ENCODE peak calls at places on chromosomes 6 and 20, in four cellular contexts. R is osteoblast, H is psoas muscle, Z is Peyer's patch. B is an unnamed sample. For H3K4me1 and H3K9me3, the result is how much of the 10 kb centered on the place peaks cover.

GRCh38 chr6:27669798-27670301 is 196.9 kb upstream of the ZNF184 start:
- DNase-seq in H (no peak), Z (no peak), R (no peak), B (no peak)

GRCh38 chr20:14142964-14143627 is 147.8 kb downstream of the MACROD2 start:
- DNase-seq in Z (no peak), R (no peak), H (no peak), B (no peak)

GRCh38 chr6:146090474-146090873 is 61.6 kb downstream of the GRM1 start:
- DNase-seq in H (no peak), R (no peak), Z (no peak), B (no peak)

GRCh38 chr20:58981564-58982364 is 708 bp downstream of the NELFCD start:
- DNase-seq in R (no peak), H (no peak), Z (peak), B (no peak)

GRCh38 chr20:17562804-17563305 is 7.0 kb upstream of the DSTN start:
- DNase-seq in H (no peak), R (peak), Z (no peak), B (no peak)

GRCh38 chr6:137927777-137928218 is 60.7 kb downstream of the TNFAIP3 start:
- DNase-seq in R (no peak), Z (peak), H (no peak), B (peak)

GRCh38 chr20:11432407-11432806 is 485.3 kb upstream of the BTBD3 start:
- DNase-seq in H (no peak), Z (no peak), R (no peak), B (no peak)

GRCh38 chr6:83258517-83258916 is 65.4 kb downstream of the RWDD2A start:
- DNase-seq in Z (no peak), H (no peak), R (no peak), B (no peak)

GRCh38 chr6:158593670-158594069 is 33.8 kb downstream of the TMEM181 start:
- DNase-seq in H (no peak), Z (no peak), R (no peak), B (no peak)

GRCh38 chr6:139010674-139011073 is 17.9 kb upstream of the ABRACL start:
- DNase-seq in Z (no peak), H (no peak), R (no peak), B (no peak)

GRCh38 chr6:97524846-97525245 is 241.8 kb upstream of the MMS22L start:
- DNase-seq in H (no peak), Z (no peak), R (no peak), B (no peak)

GRCh38 chr6:44530209-44530909 is 142.9 kb downstream of the CDC5L start:
- DNase-seq in R (peak), H (no peak), Z (no peak), B (no peak)

GRCh38 chr6:71228461-71229041 is 60.1 kb upstream of the OGFRL1 start:
- DNase-seq in Z (no peak), R (no peak), H (no peak), B (peak)

GRCh38 chr6:45657243-45657642 is 279.5 kb upstream of the SUPT3H start:
- DNase-seq in Z (no peak), H (no peak), R (no peak), B (no peak)

GRCh38 chr20:53609501-53610445 is 16.1 kb upstream of the ZNF217 start:
- DNase-seq in Z (peak), R (no peak), H (peak), B (peak)

GRCh38 chr6:110255356-110255755 is 75.1 kb downstream of the CDC40 start:
- DNase-seq in H (no peak), Z (no peak), R (peak), B (no peak)

GRCh38 chr20:57420571-57421257 is 29.5 kb downstream of the RBM38 start:
- DNase-seq in R (no peak), H (no peak), Z (no peak), B (no peak)

GRCh38 chr20:4084721-4085120 is 69.4 kb upstream of the RNF24 start:
- DNase-seq in H (no peak), Z (peak), R (no peak), B (no peak)

GRCh38 chr6:104284872-104285271 is 574.8 kb downstream of the HACE1 start:
- DNase-seq in R (peak), Z (no peak), H (no peak), B (no peak)

GRCh38 chr6:154614641-154615040 is 104.2 kb upstream of the CNKSR3 start:
- DNase-seq in H (no peak), Z (no peak), R (no peak), B (no peak)

DNA sequence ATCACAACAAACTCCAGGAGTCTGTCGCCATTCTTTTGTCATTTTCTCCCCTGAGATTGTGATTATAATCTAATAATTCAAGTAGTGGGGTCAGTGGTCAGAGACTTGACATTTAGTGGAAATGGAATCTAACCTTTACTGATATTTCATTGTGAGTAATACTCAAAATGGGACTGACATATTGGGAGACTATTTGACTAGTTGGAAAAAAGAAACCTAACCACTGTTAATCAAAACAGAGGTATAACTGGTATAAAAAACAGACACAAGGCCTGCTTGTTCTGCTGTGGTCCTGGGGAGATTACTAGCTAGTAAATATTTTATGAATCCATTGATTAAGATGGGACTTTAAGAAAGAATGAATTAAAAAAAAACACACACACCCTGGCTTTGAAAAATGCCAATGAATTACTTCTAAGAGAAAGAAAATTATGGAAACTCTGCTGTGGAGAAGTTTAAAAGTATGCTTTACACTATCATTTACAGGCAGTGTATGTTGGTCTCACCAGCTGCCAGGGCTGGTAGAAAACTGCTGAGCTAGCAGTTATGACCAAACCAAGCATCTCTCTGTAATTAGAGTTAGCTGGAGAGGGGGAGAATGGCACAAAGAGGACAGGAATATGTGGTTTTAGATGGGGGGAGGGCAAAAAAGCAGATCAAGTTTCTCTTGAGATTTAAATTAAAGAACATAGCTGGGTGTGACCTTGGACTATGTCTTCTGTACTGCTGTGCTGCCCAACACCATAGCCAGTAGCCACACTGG is 103.7 kb downstream of the FYN start:
- DNase-seq in R (no peak), Z (no peak), H (no peak), B (no peak)
- H3K4me1 ChIP-seq in R (under half), Z (under half), H (under half), B (half or more)

DNA sequence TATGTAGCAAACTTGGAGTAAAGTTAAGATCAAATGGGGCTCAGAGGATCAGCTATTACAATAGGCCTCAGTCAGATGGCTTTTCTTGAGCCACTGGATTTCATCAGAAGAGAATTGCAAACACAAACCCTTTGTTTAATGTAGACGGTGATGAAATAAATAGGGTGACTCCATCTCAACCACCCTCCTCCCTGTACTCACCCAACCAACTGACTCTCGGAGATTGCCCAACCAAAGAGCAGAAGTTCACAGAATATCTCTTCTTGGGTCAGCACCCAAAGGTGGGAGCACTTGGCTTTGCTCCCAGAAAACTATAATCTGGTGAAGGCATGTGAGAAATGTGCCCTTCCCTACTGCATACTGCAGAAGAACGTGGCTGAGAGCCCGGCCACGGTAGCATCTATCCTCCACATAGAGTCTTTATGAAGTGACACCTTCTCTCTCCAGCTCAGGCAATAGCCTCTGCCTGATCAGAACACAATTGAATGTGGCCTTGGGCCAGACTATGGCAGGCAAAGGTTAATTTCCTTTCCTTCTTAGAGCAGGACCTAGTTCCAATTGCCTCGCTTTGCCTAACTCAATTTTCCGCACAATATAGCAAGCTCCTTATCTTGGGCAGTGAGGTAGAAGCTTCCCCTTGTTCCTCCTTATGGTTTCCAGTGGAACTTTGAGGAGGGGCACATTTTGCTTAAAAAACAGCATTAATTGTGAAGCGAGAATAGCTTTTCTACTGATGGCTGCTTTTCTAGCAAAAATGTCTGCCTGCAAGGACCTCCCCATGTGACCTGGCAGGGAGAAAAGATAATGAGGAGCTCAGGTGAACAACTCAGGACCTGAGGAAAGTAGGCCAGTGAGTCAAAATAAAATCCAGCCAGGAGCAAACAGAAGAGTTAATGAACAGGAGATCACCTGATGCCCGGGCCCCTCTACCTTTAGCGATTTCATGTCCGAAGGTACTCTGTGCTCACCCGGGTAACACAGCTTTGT is 79.4 kb downstream of the GFOD1 start:
- DNase-seq in R (peak), H (no peak), Z (no peak), B (no peak)
- H3K9me3 ChIP-seq in R (under half), H (under half), Z (under half), B (under half)

GRCh38 chr6:35668708-35669440 is 19.8 kb downstream of the FKBP5 start:
- DNase-seq in Z (no peak), R (peak), H (no peak), B (no peak)
- H3K4me1 ChIP-seq in Z (under half), R (under half), H (half or more), B (half or more)

DNA sequence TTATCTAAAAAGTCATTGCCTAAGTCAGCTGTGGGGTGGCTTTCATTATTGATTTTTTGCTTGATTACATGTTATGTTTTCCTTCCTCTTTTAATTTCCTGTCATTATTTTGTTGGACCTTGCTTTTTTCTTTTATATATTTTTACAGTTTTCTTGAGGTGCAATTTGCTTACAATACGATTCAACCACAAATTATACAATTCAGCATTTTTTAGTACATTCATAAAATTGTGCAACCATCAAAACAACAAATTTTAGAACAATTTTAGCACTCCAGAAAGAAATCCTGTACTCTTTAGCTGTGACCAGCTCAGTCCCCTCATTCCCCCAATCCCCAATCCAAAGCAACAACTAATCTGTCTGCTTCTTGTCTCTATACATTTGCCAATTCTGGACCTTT is 608.9 kb downstream of the C6orf118 start:
- DNase-seq in H (no peak), Z (no peak), R (no peak), B (no peak)
- H3K9me3 ChIP-seq in H (under half), Z (under half), R (under half), B (under half)